ENCODE peak calls at places on chromosomes 16 and 17, in four cellular contexts. L, A, X and I are unnamed samples.

GRCh38 chr17:72539981-72540897 is 419.4 kb downstream of the SOX9 start:
- DNase-seq in L (peak; percentile 71), A (peak; percentile 33), X (peak; percentile 47), I (peak; percentile 70)

GRCh38 chr17:80847506-80848230 is 144.0 kb upstream of the CHMP6 start:
- DNase-seq in L (no peak), A (no peak), X (no peak), I (no peak)

GRCh38 chr17:7883781-7884386 is 4.7 kb upstream of the CHD3 start:
- DNase-seq in L (no peak), A (no peak), X (no peak), I (peak; percentile 8)

GRCh38 chr17:62968445-62968923 is 2.4 kb downstream of the TANC2 start:
- DNase-seq in L (no peak), A (peak; percentile 89), X (peak; percentile 73), I (peak; percentile 86)

GRCh38 chr16:70162041-70162451 is 11.5 kb upstream of the CLEC18C start:
- DNase-seq in L (no peak), A (no peak), X (no peak), I (peak; percentile 34)

GRCh38 chr17:57926723-57927047 is 28.5 kb downstream of the CUEDC1 start:
- DNase-seq in L (no peak), A (no peak), X (no peak), I (no peak)

GRCh38 chr17:13590441-13590840 is 11.3 kb downstream of the HS3ST3A1 start:
- DNase-seq in L (no peak), A (no peak), X (no peak), I (no peak)

GRCh38 chr16:26765087-26765486 is 301.6 kb upstream of the C16orf82 start:
- DNase-seq in L (no peak), A (peak; percentile 31), X (no peak), I (peak; percentile 14)

GRCh38 chr17:31388770-31389672 is 2.5 kb upstream of the RAB11FIP4 start:
- DNase-seq in L (no peak), A (peak; percentile 11), X (peak; percentile 52), I (peak; percentile 50)

GRCh38 chr16:50538411-50539052 is 9.7 kb upstream of the NKD1 start:
- DNase-seq in L (no peak), A (no peak), X (no peak), I (no peak)

GRCh38 chr16:67430504-67431076 is 331 bp upstream of the HSD11B2 start:
- DNase-seq in L (no peak), A (no peak), X (no peak), I (no peak)